ENCODE peak calls at places on chromosomes 3 and 15, in five cellular contexts. K is HCT116, Z is GM12878, O is K562, W is HepG2. N is an unnamed sample.

GRCh38 chr3:50165388-50166308 is 10.5 kb downstream of the SEMA3F start:
- DNase-seq in K (no peak), Z (no peak), O (no peak), W (no peak), N (no peak)

GRCh38 chr3:11371758-11372157 is 99.6 kb downstream of the ATG7 start:
- DNase-seq in K (no peak), O (no peak), W (no peak), Z (no peak), N (no peak)

GRCh38 chr3:46987485-46988401 is 8.3 kb downstream of the NBEAL2 start:
- DNase-seq in Z (peak), K (no peak), O (peak), W (no peak), N (peak)

GRCh38 chr3:15629860-15630597 is 28.5 kb downstream of the BTD start:
- DNase-seq in W (peak), Z (peak), O (peak), K (peak), N (no peak)

GRCh38 chr3:33312361-33312760 is 35.1 kb downstream of the FBXL2 start:
- DNase-seq in W (no peak), Z (no peak), O (no peak), K (no peak), N (no peak)

GRCh38 chr15:39621961-39622360 is 41.1 kb downstream of the THBS1 start:
- DNase-seq in W (no peak), O (no peak), K (no peak), Z (no peak), N (no peak)

GRCh38 chr3:101351834-101352233 is 31.5 kb upstream of the IMPG2 start:
- DNase-seq in O (no peak), W (no peak), K (no peak), Z (no peak), N (no peak)

GRCh38 chr3:98731720-98732238 is 31.4 kb upstream of the ST3GAL6 start:
- DNase-seq in W (peak), K (no peak), O (no peak), Z (no peak), N (no peak)

GRCh38 chr3:150588027-150588830 is 14.9 kb upstream of the SELENOT start:
- DNase-seq in W (no peak), Z (no peak), O (no peak), K (no peak), N (no peak)

GRCh38 chr3:107985496-107985895 is 105.3 kb downstream of the CD47 start:
- DNase-seq in W (no peak), O (no peak), Z (peak), K (no peak), N (no peak)

GRCh38 chr15:28096720-28097431 is 2.2 kb downstream of the OCA2 start:
- DNase-seq in K (no peak), O (no peak), Z (no peak), W (no peak), N (peak)

GRCh38 chr15:28097656-28098359 is 1.3 kb downstream of the OCA2 start:
- DNase-seq in K (no peak), O (no peak), Z (no peak), W (no peak), N (no peak)

GRCh38 chr15:28096411-28096719 is 2.8 kb downstream of the OCA2 start:
- DNase-seq in Z (no peak), K (no peak), W (no peak), O (no peak), N (no peak)

GRCh38 chr15:28093761-28094535 is 5.2 kb downstream of the OCA2 start:
- DNase-seq in W (no peak), O (no peak), Z (no peak), K (no peak), N (no peak)

GRCh38 chr15:28094732-28095521 is 4.2 kb downstream of the OCA2 start:
- DNase-seq in W (no peak), K (no peak), Z (no peak), O (no peak), N (peak)
- TF ChIP-seq EZH2 in W (no peak), K (no peak), Z (no peak), O (no peak), N (no peak)

GRCh38 chr3:188575501-188575900 is 421.5 kb downstream of the LPP start:
- DNase-seq in Z (no peak), O (no peak), W (no peak), K (no peak), N (no peak)

GRCh38 chr3:188581365-188581764 is 427.4 kb downstream of the LPP start:
- DNase-seq in Z (no peak), O (no peak), K (no peak), W (peak), N (no peak)

GRCh38 chr3:188577539-188577938 is 423.6 kb downstream of the LPP start:
- DNase-seq in W (no peak), O (no peak), K (no peak), Z (no peak), N (no peak)

GRCh38 chr3:188581791-188582190 is 427.8 kb downstream of the LPP start:
- DNase-seq in Z (no peak), O (no peak), K (no peak), W (no peak), N (no peak)

GRCh38 chr3:188578579-188579363 is 424.8 kb downstream of the LPP start:
- DNase-seq in O (no peak), Z (no peak), W (no peak), K (no peak), N (no peak)
- TF ChIP-seq CEBPB in O (no peak), Z (no peak), W (no peak), K (no peak), N (no peak)

GRCh38 chr15:66774001-66774814 is 72.2 kb downstream of the SMAD6 start:
- DNase-seq in K (peak), O (peak), W (peak), Z (no peak), N (peak)

GRCh38 chr15:66777596-66778313 is 75.7 kb downstream of the SMAD6 start:
- DNase-seq in W (no peak), Z (no peak), O (no peak), K (no peak), N (no peak)

GRCh38 chr15:66772967-66773873 is 71.2 kb downstream of the SMAD6 start:
- DNase-seq in W (peak), Z (no peak), O (no peak), K (no peak), N (no peak)

GRCh38 chr15:66777054-66777453 is 75.0 kb downstream of the SMAD6 start:
- DNase-seq in W (no peak), O (no peak), K (no peak), Z (no peak), N (no peak)

DNA sequence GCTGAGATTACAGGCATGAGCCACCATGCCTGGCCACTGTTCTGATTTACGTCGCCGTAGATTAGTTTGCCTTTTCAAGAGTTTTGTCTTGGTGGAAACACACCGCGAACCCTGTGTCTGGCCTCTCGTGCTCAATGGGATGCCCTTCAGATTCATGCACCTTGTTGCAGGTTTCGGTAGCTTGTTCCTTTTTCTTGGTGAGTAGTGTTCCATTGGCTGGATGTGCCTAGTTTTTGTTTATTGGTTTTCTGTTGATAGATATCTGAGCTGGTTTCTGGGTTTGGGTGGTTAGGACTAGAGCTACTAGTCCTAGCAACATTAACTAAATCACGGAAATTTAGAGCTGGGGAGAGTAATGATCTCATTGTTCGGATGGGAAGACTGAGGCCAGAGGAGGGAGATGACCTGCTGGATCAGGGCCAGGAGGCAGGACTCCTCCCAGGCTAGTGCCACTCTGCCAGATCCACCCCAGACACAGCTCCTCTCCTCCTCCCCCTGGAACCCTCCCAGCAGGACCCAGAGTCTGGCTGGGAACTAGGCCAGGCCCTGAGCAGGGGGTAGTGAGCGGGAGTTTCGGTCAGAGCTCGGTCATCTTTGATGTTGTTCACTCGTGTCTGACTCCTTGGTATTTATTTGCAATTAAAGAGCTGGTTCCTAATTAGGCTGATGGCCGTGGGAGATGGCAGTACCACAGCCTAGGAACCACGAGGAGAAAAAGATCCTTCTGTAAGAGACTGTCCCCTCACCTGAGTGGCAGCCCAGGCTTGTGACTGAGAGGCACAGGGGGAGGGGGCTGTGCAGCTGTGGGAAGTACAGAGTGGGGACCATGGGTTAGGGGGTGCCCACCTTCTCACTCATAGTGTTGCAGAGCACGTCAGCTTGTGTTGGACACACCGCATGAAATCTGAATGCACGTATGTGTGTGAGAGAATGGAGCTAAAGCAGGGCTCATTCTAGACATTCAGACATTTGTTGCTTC is 73.4 kb downstream of the SMAD6 start:
- DNase-seq in W (no peak), O (no peak), Z (no peak), K (no peak), N (no peak)
- H2AFZ ChIP-seq in W (no peak), O (no peak), Z (no peak), K (no peak), N (no peak)

GRCh38 chr3:138963161-138963560 is 16.1 kb downstream of the FOXL2NB start:
- DNase-seq in Z (no peak), O (no peak), W (peak), K (no peak), N (no peak)

GRCh38 chr3:138964923-138965322 is 17.9 kb downstream of the FOXL2NB start:
- DNase-seq in Z (no peak), O (no peak), K (no peak), W (no peak), N (no peak)

GRCh38 chr3:138964264-138964663 is 17.2 kb downstream of the FOXL2NB start:
- DNase-seq in O (no peak), W (no peak), Z (no peak), K (no peak), N (no peak)

DNA sequence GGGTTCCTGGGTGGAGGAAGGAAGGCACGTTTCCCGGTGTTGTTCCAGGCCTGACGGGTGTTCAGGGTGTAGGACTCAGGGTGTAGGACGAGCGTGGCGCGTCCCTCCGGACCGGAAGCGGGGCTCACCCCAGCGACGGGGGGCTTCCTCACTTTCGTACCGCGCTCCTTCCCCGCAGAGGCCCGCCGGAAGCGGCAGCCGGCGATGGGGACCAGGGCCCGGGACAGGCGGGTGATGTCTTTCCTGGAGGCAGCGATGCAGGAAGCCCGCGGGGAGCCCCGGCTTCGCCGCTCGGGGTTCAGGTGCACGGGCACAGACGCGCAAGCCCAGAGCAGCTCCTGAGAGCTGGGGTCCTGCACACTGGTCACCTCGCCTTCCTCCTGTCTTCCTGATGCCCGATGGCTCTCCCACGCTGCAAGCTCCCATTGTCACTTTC is 13.4 kb downstream of the FOXL2NB start:
- DNase-seq in W (no peak), Z (no peak), O (no peak), K (no peak), N (no peak)
- TF ChIP-seq EZH2 in W (no peak), Z (no peak), O (no peak), K (no peak), N (peak)

GRCh38 chr3:141926929-141927328 is 50.5 kb downstream of the ATP1B3 start:
- DNase-seq in Z (no peak), O (no peak), W (no peak), K (no peak), N (no peak)
- TF ChIP-seq CEBPB in Z (no peak), O (no peak), W (no peak), K (no peak), N (no peak)

N was measured in H1.